ENCODE peak calls at places on chromosomes 13 and 19, in seven cellular contexts. Z, H, I, C, K, Y and P are unnamed samples.

GRCh38 chr19:38707512-38708114 is 36.7 kb downstream of the CAPN12 start:
- DNase-seq in Y (peak), C (peak), I (no peak), Z (peak), K (no peak), H (no peak), P (no peak)

GRCh38 chr13:62130016-62130970 is 714.6 kb upstream of the PCDH20 start:
- DNase-seq in I (no peak), H (no peak), K (no peak), C (no peak), Z (no peak), Y (no peak), P (no peak)

GRCh38 chr13:21320642-21321034 is 138.5 kb downstream of the ZDHHC20 start:
- DNase-seq in Z (no peak), H (no peak), K (no peak), C (no peak), I (no peak), Y (no peak), P (no peak)

GRCh38 chr13:108755084-108755483 is 125.7 kb downstream of the MYO16 start:
- DNase-seq in I (no peak), K (no peak), H (no peak), Y (no peak), Z (no peak), C (no peak), P (no peak)

GRCh38 chr13:110130431-110130830 is 176.5 kb downstream of the COL4A1 start:
- DNase-seq in H (no peak), C (no peak), K (no peak), Y (no peak), Z (no peak), I (no peak), P (no peak)

GRCh38 chr13:93413972-93414717 is 187.5 kb downstream of the GPC6 start:
- DNase-seq in Z (peak), I (no peak), C (no peak), Y (peak), H (no peak), K (no peak), P (no peak)

GRCh38 chr19:45824041-45824471 is 8.9 kb upstream of the RSPH6A start:
- DNase-seq in C (no peak), H (no peak), I (no peak), K (no peak), Y (no peak), Z (no peak), P (no peak)

GRCh38 chr13:94999871-95000270 is 287.5 kb upstream of the SOX21 start:
- DNase-seq in H (no peak), I (no peak), Y (no peak), Z (no peak), K (no peak), C (no peak), P (no peak)

GRCh38 chr19:4059931-4060620 is 6.6 kb downstream of the ZBTB7A start:
- DNase-seq in I (peak), K (no peak), C (no peak), H (no peak), Y (peak), Z (no peak), P (peak)

GRCh38 chr13:24341439-24341838 is 32.1 kb downstream of the C1QTNF9 start:
- DNase-seq in H (no peak), Y (no peak), K (peak), C (peak), I (no peak), Z (peak), P (no peak)

DNA sequence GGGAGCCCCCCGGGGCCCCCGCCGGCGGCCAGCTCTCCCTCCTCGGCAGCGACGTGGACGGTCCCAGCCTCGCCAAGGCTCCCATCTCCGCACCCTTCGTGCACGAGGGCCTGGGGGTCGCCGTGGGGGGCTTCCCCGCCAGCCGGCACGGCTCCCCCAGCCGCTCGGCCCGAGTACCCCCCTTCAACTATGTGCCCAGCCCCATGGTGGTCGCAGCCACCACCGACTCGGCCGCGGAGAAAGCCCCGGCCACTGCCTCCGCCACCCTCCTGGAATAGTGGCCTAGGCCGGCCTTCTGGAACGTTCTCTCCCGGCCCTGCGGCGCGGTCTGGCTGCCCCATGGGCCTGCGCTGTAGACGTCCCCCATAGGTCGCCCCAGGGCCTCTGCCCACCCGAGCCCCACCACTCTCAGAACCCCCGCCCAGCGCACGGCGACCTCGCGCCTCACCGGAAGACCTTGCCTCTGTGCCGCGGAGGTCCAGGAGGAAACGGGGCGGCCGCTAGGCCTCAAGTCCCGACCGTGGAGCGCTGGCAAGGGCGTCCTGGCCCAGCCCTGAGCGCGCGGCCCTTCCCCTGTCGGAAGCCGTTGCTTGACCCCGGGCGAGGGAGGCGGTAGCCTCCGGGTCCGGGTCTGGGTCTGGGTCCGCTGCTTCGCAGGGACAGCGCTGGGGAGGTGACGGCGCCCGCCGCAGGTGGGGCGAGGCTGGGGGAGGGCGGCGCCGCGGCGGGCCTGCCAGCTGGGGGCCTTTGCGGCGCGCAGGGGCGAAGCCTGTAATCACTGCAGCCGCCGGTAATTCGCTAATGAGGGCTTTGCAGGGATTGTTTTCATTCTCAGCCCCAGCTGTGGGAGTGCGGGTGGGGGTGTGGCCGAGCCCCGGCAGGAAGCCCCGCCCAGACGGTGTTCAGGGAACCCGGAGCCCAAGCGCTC is 8.8 kb downstream of the C19orf25 start:
- DNase-seq in I (peak), Z (no peak), Y (no peak), K (no peak), C (no peak), H (peak), P (peak)
- H3K4me3 ChIP-seq in I (no peak), Z (no peak), Y (peak), K (no peak), C (peak), H (peak), P (no peak)

DNA sequence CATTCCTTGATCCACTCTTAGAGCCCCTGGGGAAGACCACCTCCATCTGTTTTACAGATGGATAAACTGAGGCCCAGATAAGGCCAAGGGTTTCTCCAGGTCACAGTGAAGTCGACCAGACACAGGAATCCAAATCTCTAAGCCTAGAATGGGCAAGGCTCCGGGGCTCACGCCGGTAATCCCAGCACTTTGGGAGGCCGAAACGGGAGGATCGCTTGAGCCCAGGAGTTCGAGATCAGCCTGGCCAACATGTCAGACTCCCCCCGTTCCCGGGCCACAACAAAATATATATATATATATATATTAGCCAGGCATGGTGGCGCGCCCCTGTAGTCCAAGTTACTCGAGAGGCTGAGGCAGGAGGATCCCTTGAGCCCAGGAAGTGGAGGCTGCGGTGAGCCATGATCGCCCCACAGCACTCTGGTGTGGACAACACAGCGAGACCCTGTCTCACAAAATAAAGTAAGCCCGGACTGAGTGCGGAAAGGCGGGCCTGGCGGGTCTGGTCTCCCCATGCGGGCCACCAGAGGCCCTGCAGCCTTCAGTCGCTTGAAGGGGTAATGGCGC is 615 bp upstream of the RPL13A start:
- DNase-seq in Z (no peak), C (no peak), K (no peak), I (no peak), Y (no peak), H (no peak), P (no peak)
- H3K4me3 ChIP-seq in Z (no peak), C (no peak), K (no peak), I (peak), Y (no peak), H (peak), P (peak)

GRCh38 chr13:48527955-48528354 is 4.9 kb downstream of the RCBTB2 start:
- DNase-seq in I (peak), C (no peak), H (no peak), K (no peak), Y (no peak), Z (no peak), P (no peak)
- H3K4me3 ChIP-seq in I (peak), C (no peak), H (no peak), K (no peak), Y (no peak), Z (no peak), P (peak)

GRCh38 chr19:1153891-1154730 is 20.0 kb downstream of the SBNO2 start:
- DNase-seq in K (no peak), Y (no peak), H (no peak), I (no peak), C (no peak), Z (no peak), P (no peak)
- H3K4me3 ChIP-seq in K (no peak), Y (no peak), H (no peak), I (no peak), C (peak), Z (no peak), P (no peak)